ENCODE peak calls at places on chromosomes 2 and 18, in four cellular contexts. H is effector memory CD4-positive, alpha-beta T cell; Y is NCI-H2081 treated with DMSO at 0.1 percent for 48 hours; N is endothelial cell. K is an unnamed sample.

GRCh38 chr2:30790879-30791278 is 16.4 kb downstream of the CAPN13 start:
- DNase-seq in N (no peak), H (no peak), Y (no peak), K (no peak)

GRCh38 chr18:46736736-46737135 is 20.1 kb downstream of the ST8SIA5 start:
- DNase-seq in H (no peak), N (no peak), Y (no peak), K (no peak)

GRCh38 chr2:199940373-199940772 is 14.9 kb downstream of the TYW5 start:
- DNase-seq in N (no peak), Y (no peak), H (no peak), K (no peak)

GRCh38 chr2:197708331-197708730 is 3.2 kb downstream of the MARS2 start:
- DNase-seq in N (no peak), H (no peak), Y (no peak), K (no peak)

GRCh38 chr2:66849128-66849527 is 414.2 kb downstream of the MEIS1 start:
- DNase-seq in Y (no peak), H (no peak), N (no peak), K (no peak)

GRCh38 chr2:38409904-38410167 is 32.8 kb upstream of the ATL2 start:
- DNase-seq in Y (no peak), N (no peak), H (no peak), K (no peak)

GRCh38 chr2:36356990-36357505 is 1.5 kb downstream of the CRIM1 start:
- DNase-seq in H (no peak), N (no peak), Y (no peak), K (no peak)

GRCh38 chr2:109350526-109350925 is 221.5 kb downstream of the SH3RF3 start:
- DNase-seq in N (no peak), Y (no peak), H (no peak), K (no peak)

GRCh38 chr2:38650012-38650411 is 15.9 kb upstream of the GALM start:
- DNase-seq in N (no peak), H (no peak), Y (no peak), K (no peak)

GRCh38 chr2:102848366-102848839 is 86.6 kb downstream of the TMEM182 start:
- DNase-seq in N (peak), H (no peak), Y (no peak), K (peak)

GRCh38 chr18:70195852-70196434 is 9.5 kb downstream of the RTTN start:
- DNase-seq in Y (no peak), H (no peak), N (peak), K (no peak)

GRCh38 chr2:149492923-149493322 is 94.7 kb downstream of the MMADHC start:
- DNase-seq in N (no peak), H (no peak), Y (no peak), K (no peak)

GRCh38 chr2:15673919-15674636 is 82.4 kb downstream of the DDX1 start:
- DNase-seq in Y (no peak), N (no peak), H (no peak), K (no peak)

GRCh38 chr2:10120938-10121574 is 1.5 kb upstream of the RRM2 start:
- DNase-seq in H (no peak), N (no peak), Y (no peak), K (no peak)

GRCh38 chr2:49832555-49832954 is 678.2 kb upstream of the FSHR start:
- DNase-seq in N (no peak), Y (no peak), H (no peak), K (no peak)

GRCh38 chr2:43824951-43825493 is 13.6 kb downstream of the ABCG5 start:
- DNase-seq in N (no peak), Y (no peak), H (no peak), K (no peak)

GRCh38 chr2:236672606-236673005 is 103.0 kb downstream of the ACKR3 start:
- DNase-seq in N (no peak), H (no peak), Y (no peak), K (no peak)

GRCh38 chr2:109591236-109591635 is 22.5 kb downstream of the SEPTIN10 start:
- DNase-seq in Y (no peak), H (no peak), N (no peak), K (no peak)

GRCh38 chr2:15969214-15969613 is 28.9 kb downstream of the MYCN start:
- DNase-seq in H (no peak), N (no peak), Y (no peak), K (no peak)

GRCh38 chr2:37527362-37527761 is 144.1 kb downstream of the CDC42EP3 start:
- DNase-seq in Y (peak), N (no peak), H (no peak), K (no peak)

GRCh38 chr2:234682492-234683228 is 185.8 kb upstream of the ARL4C start:
- DNase-seq in N (no peak), H (no peak), Y (no peak), K (no peak)

GRCh38 chr2:192886636-192887035 is 691.9 kb upstream of the TMEFF2 start:
- DNase-seq in H (no peak), N (no peak), Y (no peak), K (no peak)

GRCh38 chr2:15170068-15170775 is 390.9 kb downstream of the NBAS start:
- DNase-seq in N (peak), H (no peak), Y (no peak), K (no peak)

GRCh38 chr2:119790466-119790865 is 30.7 kb downstream of the PTPN4 start:
- DNase-seq in Y (no peak), N (no peak), H (no peak), K (no peak)

GRCh38 chr2:47662547-47662946 is 120.4 kb upstream of the MSH6 start:
- DNase-seq in H (no peak), Y (no peak), N (no peak), K (peak)

GRCh38 chr2:10382313-10383061 is 65.6 kb downstream of the ODC1 start:
- DNase-seq in Y (no peak), N (peak), H (no peak), K (no peak)

GRCh38 chr2:9405636-9406035 is 17.7 kb downstream of the ITGB1BP1 start:
- DNase-seq in N (no peak), H (no peak), Y (no peak), K (no peak)

GRCh38 chr2:23684540-23685176 is 242.3 kb downstream of the ATAD2B start:
- DNase-seq in H (no peak), N (no peak), Y (no peak), K (no peak)

GRCh38 chr18:49697049-49697448 is 116.3 kb downstream of the ACAA2 start:
- DNase-seq in H (no peak), N (no peak), Y (no peak), K (no peak)

GRCh38 chr18:8607776-8608682 is 1.2 kb upstream of the RAB12 start:
- DNase-seq in N (no peak), H (no peak), Y (no peak), K (no peak)

GRCh38 chr2:19356545-19357382 is 1.7 kb downstream of the OSR1 start:
- DNase-seq in Y (no peak), N (no peak), H (no peak), K (no peak)

GRCh38 chr18:55034742-55035141 is 75.5 kb upstream of the CCDC68 start:
- DNase-seq in H (no peak), Y (no peak), N (no peak), K (no peak)

GRCh38 chr18:13216092-13216582 is 2.4 kb upstream of the LDLRAD4 start:
- DNase-seq in H (no peak), Y (no peak), N (peak), K (peak)

GRCh38 chr2:25582079-25582830 is 91.1 kb downstream of the DTNB start:
- DNase-seq in N (no peak), Y (no peak), H (no peak), K (no peak)

GRCh38 chr2:240646061-240646899 is 21.0 kb downstream of the GPR35 start:
- DNase-seq in Y (no peak), N (no peak), H (peak), K (no peak)